ENCODE peak calls at places on chromosomes 6 and 20, in seven cellular contexts. One of them, this sample, is unnamed.

GRCh38 chr6:140174509-140174908 is 800.1 kb upstream of the CITED2 start:
- DNase-seq in heart left ventricle: no peak
- DNase-seq in GM23248: peak; percentile 99
- DNase-seq in right atrium auricular region: no peak
- DNase-seq in kidney: no peak
- DNase-seq in CD4-positive, CD25-positive, alpha-beta regulatory T cell: no peak
- DNase-seq in PC-3: peak; percentile 97
- DNase-seq in this sample: no peak

GRCh38 chr6:72111611-72112010 is 225.3 kb downstream of the RIMS1 start:
- DNase-seq in CD4-positive, CD25-positive, alpha-beta regulatory T cell: no peak
- DNase-seq in right atrium auricular region: no peak
- DNase-seq in heart left ventricle: no peak
- DNase-seq in kidney: no peak
- DNase-seq in GM23248: no peak
- DNase-seq in PC-3: no peak
- DNase-seq in this sample: no peak

GRCh38 chr6:145749632-145750031 is 14.3 kb upstream of the EPM2A start:
- DNase-seq in right atrium auricular region: no peak
- DNase-seq in kidney: no peak
- DNase-seq in CD4-positive, CD25-positive, alpha-beta regulatory T cell: no peak
- DNase-seq in PC-3: peak; percentile 29
- DNase-seq in heart left ventricle: no peak
- DNase-seq in GM23248: peak; percentile 83
- DNase-seq in this sample: no peak

GRCh38 chr6:130852844-130853554 is 25.8 kb downstream of the SMLR1 start:
- DNase-seq in PC-3: no peak
- DNase-seq in heart left ventricle: no peak
- DNase-seq in right atrium auricular region: no peak
- DNase-seq in kidney: no peak
- DNase-seq in GM23248: no peak
- DNase-seq in CD4-positive, CD25-positive, alpha-beta regulatory T cell: no peak
- DNase-seq in this sample: no peak

GRCh38 chr20:3358676-3359340 is 48.7 kb downstream of the DNAAF9 start:
- DNase-seq in right atrium auricular region: no peak
- DNase-seq in GM23248: no peak
- DNase-seq in kidney: no peak
- DNase-seq in CD4-positive, CD25-positive, alpha-beta regulatory T cell: no peak
- DNase-seq in PC-3: no peak
- DNase-seq in heart left ventricle: no peak
- DNase-seq in this sample: no peak

GRCh38 chr20:25271486-25272222 is 23.8 kb downstream of the PYGB start:
- DNase-seq in heart left ventricle: peak; percentile 44
- DNase-seq in GM23248: no peak
- DNase-seq in right atrium auricular region: no peak
- DNase-seq in kidney: peak; percentile 34
- DNase-seq in PC-3: no peak
- DNase-seq in CD4-positive, CD25-positive, alpha-beta regulatory T cell: no peak
- DNase-seq in this sample: peak; percentile 20

GRCh38 chr20:33277471-33278441 is 5.3 kb upstream of the BPIFB1 start:
- DNase-seq in right atrium auricular region: no peak
- DNase-seq in GM23248: no peak
- DNase-seq in heart left ventricle: no peak
- DNase-seq in CD4-positive, CD25-positive, alpha-beta regulatory T cell: no peak
- DNase-seq in PC-3: peak; percentile 26
- DNase-seq in kidney: no peak
- DNase-seq in this sample: no peak

GRCh38 chr6:152680151-152680550 is 17.5 kb upstream of the MYCT1 start:
- DNase-seq in CD4-positive, CD25-positive, alpha-beta regulatory T cell: no peak
- DNase-seq in kidney: no peak
- DNase-seq in heart left ventricle: no peak
- DNase-seq in PC-3: no peak
- DNase-seq in GM23248: no peak
- DNase-seq in right atrium auricular region: no peak
- DNase-seq in this sample: no peak

GRCh38 chr6:48928937-48929336 is 534.1 kb downstream of the MMUT start:
- DNase-seq in kidney: no peak
- DNase-seq in right atrium auricular region: no peak
- DNase-seq in GM23248: peak; percentile 7
- DNase-seq in CD4-positive, CD25-positive, alpha-beta regulatory T cell: no peak
- DNase-seq in heart left ventricle: no peak
- DNase-seq in PC-3: peak; percentile 12
- DNase-seq in this sample: no peak

GRCh38 chr6:116616757-116617093 is 446 bp downstream of the RSPH4A start:
- DNase-seq in right atrium auricular region: no peak
- DNase-seq in CD4-positive, CD25-positive, alpha-beta regulatory T cell: no peak
- DNase-seq in kidney: peak; percentile 69
- DNase-seq in PC-3: no peak
- DNase-seq in heart left ventricle: peak; percentile 60
- DNase-seq in GM23248: peak; percentile 60
- DNase-seq in this sample: no peak

GRCh38 chr6:90411292-90411781 is 114.7 kb upstream of the BACH2 start:
- DNase-seq in CD4-positive, CD25-positive, alpha-beta regulatory T cell: peak; percentile 37
- DNase-seq in heart left ventricle: no peak
- DNase-seq in PC-3: peak; percentile 93
- DNase-seq in kidney: no peak
- DNase-seq in right atrium auricular region: no peak
- DNase-seq in GM23248: no peak
- DNase-seq in this sample: no peak

GRCh38 chr6:164856138-164856537 is 453.3 kb downstream of the C6orf118 start:
- DNase-seq in GM23248: no peak
- DNase-seq in heart left ventricle: no peak
- DNase-seq in kidney: no peak
- DNase-seq in CD4-positive, CD25-positive, alpha-beta regulatory T cell: no peak
- DNase-seq in PC-3: no peak
- DNase-seq in right atrium auricular region: no peak
- DNase-seq in this sample: no peak

GRCh38 chr20:10581823-10582222 is 92.0 kb downstream of the JAG1 start:
- DNase-seq in PC-3: peak; percentile 92
- DNase-seq in CD4-positive, CD25-positive, alpha-beta regulatory T cell: no peak
- DNase-seq in right atrium auricular region: no peak
- DNase-seq in kidney: no peak
- DNase-seq in heart left ventricle: no peak
- DNase-seq in GM23248: peak; percentile 78
- DNase-seq in this sample: no peak

GRCh38 chr6:135851442-135852271 is at the start of gene PDE7B:
- DNase-seq in heart left ventricle: peak; percentile 88
- DNase-seq in CD4-positive, CD25-positive, alpha-beta regulatory T cell: peak; percentile 2
- DNase-seq in right atrium auricular region: peak; percentile 90
- DNase-seq in kidney: peak; percentile 94
- DNase-seq in GM23248: peak; percentile 98
- DNase-seq in PC-3: peak; percentile 71
- DNase-seq in this sample: peak; percentile 84

GRCh38 chr6:155778336-155778735 is 322.7 kb upstream of the NOX3 start:
- DNase-seq in PC-3: no peak
- DNase-seq in kidney: no peak
- DNase-seq in right atrium auricular region: no peak
- DNase-seq in CD4-positive, CD25-positive, alpha-beta regulatory T cell: no peak
- DNase-seq in heart left ventricle: no peak
- DNase-seq in GM23248: no peak
- DNase-seq in this sample: no peak

GRCh38 chr6:99739526-99739925 is 132.9 kb downstream of the PRDM13 start:
- DNase-seq in kidney: no peak
- DNase-seq in PC-3: no peak
- DNase-seq in right atrium auricular region: no peak
- DNase-seq in CD4-positive, CD25-positive, alpha-beta regulatory T cell: no peak
- DNase-seq in heart left ventricle: no peak
- DNase-seq in GM23248: no peak
- DNase-seq in this sample: no peak

GRCh38 chr6:135323202-135323668 is 142.1 kb downstream of the MYB start:
- DNase-seq in heart left ventricle: no peak
- DNase-seq in kidney: no peak
- DNase-seq in PC-3: no peak
- DNase-seq in right atrium auricular region: no peak
- DNase-seq in CD4-positive, CD25-positive, alpha-beta regulatory T cell: no peak
- DNase-seq in GM23248: no peak
- DNase-seq in this sample: no peak

DNA sequence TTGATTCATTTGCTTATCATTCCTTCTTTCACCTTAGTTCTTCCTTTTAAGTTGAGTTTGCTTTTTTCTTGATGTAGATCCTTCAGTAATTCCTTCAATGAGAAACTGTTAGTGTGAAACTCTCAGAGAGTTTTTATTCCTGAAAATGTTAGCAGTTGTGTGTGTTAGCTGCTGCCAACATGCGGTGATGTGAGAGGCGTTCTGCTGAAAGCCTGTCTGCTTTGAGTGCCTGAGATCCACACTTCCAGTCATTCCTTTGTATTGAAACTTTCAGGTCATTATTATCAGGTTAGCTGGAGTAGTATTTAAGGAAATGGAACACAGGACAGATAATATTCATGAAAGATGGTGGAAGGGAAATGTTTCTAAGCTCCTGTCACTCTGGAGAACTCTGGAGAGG is 70.0 kb upstream of the SUPT3H start:
- DNase-seq in right atrium auricular region: no peak
- DNase-seq in heart left ventricle: no peak
- DNase-seq in CD4-positive, CD25-positive, alpha-beta regulatory T cell: no peak
- DNase-seq in kidney: no peak
- DNase-seq in GM23248: no peak
- DNase-seq in PC-3: no peak
- DNase-seq in this sample: no peak
- H3K4me3 ChIP-seq in right atrium auricular region: no peak overlapping the region
- H3K4me3 ChIP-seq in heart left ventricle: no peak overlapping the region
- H3K4me3 ChIP-seq in CD4-positive, CD25-positive, alpha-beta regulatory T cell: no peak overlapping the region
- H3K4me3 ChIP-seq in kidney: no peak overlapping the region
- H3K4me3 ChIP-seq in GM23248: no peak overlapping the region
- H3K4me3 ChIP-seq in PC-3: no peak overlapping the region
- H3K4me3 ChIP-seq in this sample: no peak overlapping the region

GRCh38 chr6:112235956-112236355 is 18.4 kb downstream of the LAMA4 start:
- DNase-seq in GM23248: peak; percentile 83
- DNase-seq in kidney: no peak
- DNase-seq in CD4-positive, CD25-positive, alpha-beta regulatory T cell: no peak
- DNase-seq in right atrium auricular region: no peak
- DNase-seq in heart left ventricle: no peak
- DNase-seq in PC-3: no peak
- DNase-seq in this sample: no peak

GRCh38 chr6:112233864-112234263 is 20.5 kb downstream of the LAMA4 start:
- DNase-seq in heart left ventricle: no peak
- DNase-seq in kidney: no peak
- DNase-seq in right atrium auricular region: no peak
- DNase-seq in CD4-positive, CD25-positive, alpha-beta regulatory T cell: no peak
- DNase-seq in PC-3: no peak
- DNase-seq in GM23248: peak; percentile 95
- DNase-seq in this sample: no peak

GRCh38 chr6:112237644-112238043 is 16.7 kb downstream of the LAMA4 start:
- DNase-seq in GM23248: peak; percentile 94
- DNase-seq in PC-3: peak; percentile 84
- DNase-seq in kidney: no peak
- DNase-seq in CD4-positive, CD25-positive, alpha-beta regulatory T cell: no peak
- DNase-seq in heart left ventricle: no peak
- DNase-seq in right atrium auricular region: peak; percentile 78
- DNase-seq in this sample: no peak

GRCh38 chr6:112234596-112234995 is 19.8 kb downstream of the LAMA4 start:
- DNase-seq in right atrium auricular region: no peak
- DNase-seq in CD4-positive, CD25-positive, alpha-beta regulatory T cell: no peak
- DNase-seq in PC-3: no peak
- DNase-seq in heart left ventricle: no peak
- DNase-seq in kidney: no peak
- DNase-seq in GM23248: peak; percentile 47
- DNase-seq in this sample: no peak

GRCh38 chr6:112237066-112237465 is 17.3 kb downstream of the LAMA4 start:
- DNase-seq in GM23248: peak; percentile 46
- DNase-seq in CD4-positive, CD25-positive, alpha-beta regulatory T cell: no peak
- DNase-seq in PC-3: no peak
- DNase-seq in heart left ventricle: no peak
- DNase-seq in right atrium auricular region: no peak
- DNase-seq in kidney: no peak
- DNase-seq in this sample: no peak
- H3K27ac ChIP-seq in GM23248: peak overlapping the region; percentile 86
- H3K27ac ChIP-seq in CD4-positive, CD25-positive, alpha-beta regulatory T cell: no peak overlapping the region
- H3K27ac ChIP-seq in PC-3: no peak overlapping the region
- H3K27ac ChIP-seq in heart left ventricle: peak overlapping the region; percentile 73
- H3K27ac ChIP-seq in right atrium auricular region: peak overlapping the region; percentile 55
- H3K27ac ChIP-seq in kidney: no peak overlapping the region
- H3K27ac ChIP-seq in this sample: no peak overlapping the region

GRCh38 chr6:56841751-56842150 is 113.2 kb upstream of the BEND6 start:
- DNase-seq in PC-3: no peak
- DNase-seq in CD4-positive, CD25-positive, alpha-beta regulatory T cell: no peak
- DNase-seq in GM23248: no peak
- DNase-seq in kidney: no peak
- DNase-seq in right atrium auricular region: no peak
- DNase-seq in heart left ventricle: no peak
- DNase-seq in this sample: no peak

GRCh38 chr6:56842602-56843475 is 112.1 kb upstream of the BEND6 start:
- DNase-seq in heart left ventricle: peak; percentile 74
- DNase-seq in CD4-positive, CD25-positive, alpha-beta regulatory T cell: no peak
- DNase-seq in GM23248: peak; percentile 76
- DNase-seq in kidney: peak; percentile 79
- DNase-seq in PC-3: peak; percentile 60
- DNase-seq in right atrium auricular region: no peak
- DNase-seq in this sample: peak; percentile 60

GRCh38 chr6:56845027-56845426 is 109.9 kb upstream of the BEND6 start:
- DNase-seq in right atrium auricular region: no peak
- DNase-seq in CD4-positive, CD25-positive, alpha-beta regulatory T cell: no peak
- DNase-seq in kidney: no peak
- DNase-seq in PC-3: no peak
- DNase-seq in GM23248: no peak
- DNase-seq in heart left ventricle: no peak
- DNase-seq in this sample: no peak

GRCh38 chr6:56841372-56841749 is 113.5 kb upstream of the BEND6 start:
- DNase-seq in GM23248: no peak
- DNase-seq in PC-3: no peak
- DNase-seq in heart left ventricle: no peak
- DNase-seq in right atrium auricular region: no peak
- DNase-seq in kidney: no peak
- DNase-seq in CD4-positive, CD25-positive, alpha-beta regulatory T cell: no peak
- DNase-seq in this sample: no peak

GRCh38 chr6:56843476-56844349 is 111.2 kb upstream of the BEND6 start:
- DNase-seq in right atrium auricular region: peak; percentile 73
- DNase-seq in kidney: peak; percentile 84
- DNase-seq in heart left ventricle: peak; percentile 86
- DNase-seq in GM23248: peak; percentile 93
- DNase-seq in CD4-positive, CD25-positive, alpha-beta regulatory T cell: no peak
- DNase-seq in PC-3: peak; percentile 89
- DNase-seq in this sample: peak; percentile 81
- H3K4me3 ChIP-seq in right atrium auricular region: peak overlapping the region; percentile 82
- H3K4me3 ChIP-seq in kidney: peak overlapping the region; percentile 25
- H3K4me3 ChIP-seq in heart left ventricle: peak overlapping the region; percentile 76
- H3K4me3 ChIP-seq in GM23248: peak overlapping the region; percentile 95
- H3K4me3 ChIP-seq in CD4-positive, CD25-positive, alpha-beta regulatory T cell: no peak overlapping the region
- H3K4me3 ChIP-seq in PC-3: peak overlapping the region; percentile 97
- H3K4me3 ChIP-seq in this sample: peak overlapping the region; percentile 67

GRCh38 chr6:143539106-143539505 is 27.6 kb upstream of the FUCA2 start:
- DNase-seq in right atrium auricular region: no peak
- DNase-seq in PC-3: no peak
- DNase-seq in kidney: no peak
- DNase-seq in CD4-positive, CD25-positive, alpha-beta regulatory T cell: no peak
- DNase-seq in GM23248: no peak
- DNase-seq in heart left ventricle: no peak
- DNase-seq in this sample: no peak

GRCh38 chr6:143538374-143538773 is 26.9 kb upstream of the FUCA2 start:
- DNase-seq in kidney: no peak
- DNase-seq in right atrium auricular region: no peak
- DNase-seq in PC-3: no peak
- DNase-seq in GM23248: no peak
- DNase-seq in heart left ventricle: no peak
- DNase-seq in CD4-positive, CD25-positive, alpha-beta regulatory T cell: no peak
- DNase-seq in this sample: no peak

GRCh38 chr6:143536461-143536865 is 24.9 kb upstream of the FUCA2 start:
- DNase-seq in PC-3: peak; percentile 45
- DNase-seq in CD4-positive, CD25-positive, alpha-beta regulatory T cell: peak; percentile 32
- DNase-seq in heart left ventricle: peak; percentile 80
- DNase-seq in right atrium auricular region: no peak
- DNase-seq in GM23248: peak; percentile 75
- DNase-seq in kidney: peak; percentile 88
- DNase-seq in this sample: peak; percentile 71

GRCh38 chr6:143535189-143535614 is 23.7 kb upstream of the FUCA2 start:
- DNase-seq in kidney: no peak
- DNase-seq in PC-3: no peak
- DNase-seq in GM23248: no peak
- DNase-seq in right atrium auricular region: no peak
- DNase-seq in CD4-positive, CD25-positive, alpha-beta regulatory T cell: no peak
- DNase-seq in heart left ventricle: no peak
- DNase-seq in this sample: no peak

GRCh38 chr6:143536866-143537691 is 25.6 kb upstream of the FUCA2 start:
- DNase-seq in PC-3: peak; percentile 56
- DNase-seq in GM23248: peak; percentile 81
- DNase-seq in heart left ventricle: peak; percentile 85
- DNase-seq in kidney: peak; percentile 87
- DNase-seq in CD4-positive, CD25-positive, alpha-beta regulatory T cell: peak; percentile 41
- DNase-seq in right atrium auricular region: no peak
- DNase-seq in this sample: peak; percentile 82
- H3K27ac ChIP-seq in PC-3: no peak overlapping the region
- H3K27ac ChIP-seq in GM23248: peak overlapping the region; percentile 16
- H3K27ac ChIP-seq in heart left ventricle: peak overlapping the region; percentile 52
- H3K27ac ChIP-seq in kidney: no peak overlapping the region
- H3K27ac ChIP-seq in CD4-positive, CD25-positive, alpha-beta regulatory T cell: peak overlapping the region; percentile 82
- H3K27ac ChIP-seq in right atrium auricular region: peak overlapping the region; percentile 63
- H3K27ac ChIP-seq in this sample: peak overlapping the region; percentile 64